ENCODE peak calls at places on chromosomes 6 and 20, in six cellular contexts. H, Z, G, I, P and M are unnamed samples.
A peak's percentile ranks its signal among the peaks of the same experiment; 100 is the strongest.

GRCh38 chr6:157853018-157853805 is 30.2 kb downstream of the SNX9 start:
- DNase-seq in G (no peak), P (no peak), Z (no peak), I (no peak), H (no peak), M (no peak)

GRCh38 chr6:85008311-85009015 is 244.1 kb upstream of the TBX18 start:
- DNase-seq in P (no peak), G (no peak), H (no peak), I (no peak), Z (no peak), M (no peak)

GRCh38 chr6:113672691-113673149 is 184.4 kb upstream of the MARCKS start:
- DNase-seq in H (peak; percentile 76), Z (no peak), P (peak; percentile 69), G (peak; percentile 8), I (no peak), M (peak; percentile 40)

GRCh38 chr6:52317841-52318581 is 33.5 kb upstream of the MCM3 start:
- DNase-seq in I (peak; percentile 19), H (no peak), G (no peak), Z (no peak), P (no peak), M (peak; percentile 16)

GRCh38 chr6:87909849-87910248 is 137.8 kb upstream of the SPACA1 start:
- DNase-seq in P (no peak), H (peak; percentile 44), I (no peak), G (no peak), Z (no peak), M (no peak)

GRCh38 chr20:43473058-43473704 is 15.5 kb downstream of the SRSF6 start:
- DNase-seq in P (no peak), H (no peak), Z (no peak), I (no peak), G (no peak), M (no peak)

GRCh38 chr6:33801611-33802010 is 2.2 kb downstream of the MLN start:
- DNase-seq in I (no peak), Z (no peak), G (no peak), H (no peak), P (peak; percentile 22), M (no peak)

GRCh38 chr20:40807771-40808170 is 118.7 kb upstream of the MAFB start:
- DNase-seq in H (no peak), G (no peak), P (no peak), Z (no peak), I (no peak), M (no peak)

GRCh38 chr6:11527274-11527870 is 10.2 kb upstream of the TMEM170B start:
- DNase-seq in H (no peak), G (no peak), P (no peak), I (no peak), Z (no peak), M (no peak)

GRCh38 chr6:116883005-116883404 is 6.0 kb downstream of the RFX6 start:
- DNase-seq in P (no peak), I (no peak), H (no peak), G (no peak), Z (no peak), M (no peak)

GRCh38 chr6:163958646-163959045 is 544.1 kb downstream of the QKI start:
- DNase-seq in H (no peak), G (no peak), I (no peak), Z (no peak), P (no peak), M (no peak)

GRCh38 chr20:51199920-51200319 is 177.0 kb upstream of the KCNG1 start:
- DNase-seq in Z (no peak), I (peak; percentile 53), P (no peak), G (no peak), H (no peak), M (no peak)

GRCh38 chr6:35496036-35496850 is 636 bp downstream of the TEAD3 start:
- DNase-seq in G (peak; percentile 59), P (peak; percentile 77), H (peak; percentile 62), Z (no peak), I (no peak), M (no peak)

GRCh38 chr6:14771026-14771425 is 474.8 kb upstream of the JARID2 start:
- DNase-seq in I (no peak), P (no peak), H (no peak), G (no peak), Z (no peak), M (no peak)

GRCh38 chr20:25081065-25081729 is 744 bp downstream of the VSX1 start:
- DNase-seq in G (peak; percentile 83), I (peak; percentile 71), Z (peak; percentile 46), H (peak; percentile 42), P (no peak), M (no peak)

GRCh38 chr6:140300331-140300730 is 925.9 kb upstream of the CITED2 start:
- DNase-seq in Z (no peak), P (no peak), G (no peak), H (no peak), I (no peak), M (no peak)

GRCh38 chr6:133805876-133806275 is 83.0 kb upstream of the TCF21 start:
- DNase-seq in G (no peak), P (no peak), Z (no peak), H (peak; percentile 25), I (no peak), M (no peak)

GRCh38 chr6:26571592-26572296 is 25.0 kb upstream of the ABT1 start:
- DNase-seq in G (peak; percentile 86), H (peak; percentile 50), Z (peak; percentile 42), P (no peak), I (peak; percentile 69), M (peak; percentile 69)

GRCh38 chr6:5260111-5260620 is 584 bp downstream of the LYRM4 start:
- DNase-seq in I (peak; percentile 71), G (no peak), H (peak; percentile 52), P (peak; percentile 82), Z (peak; percentile 77), M (peak; percentile 63)

GRCh38 chr20:57398231-57398821 is 7.1 kb downstream of the RBM38 start:
- DNase-seq in Z (peak; percentile 94), I (peak; percentile 56), P (peak; percentile 95), H (no peak), G (no peak), M (no peak)

GRCh38 chr6:81875776-81876293 is 123.4 kb upstream of the TENT5A start:
- DNase-seq in G (no peak), P (no peak), Z (no peak), H (no peak), I (no peak), M (no peak)

DNA sequence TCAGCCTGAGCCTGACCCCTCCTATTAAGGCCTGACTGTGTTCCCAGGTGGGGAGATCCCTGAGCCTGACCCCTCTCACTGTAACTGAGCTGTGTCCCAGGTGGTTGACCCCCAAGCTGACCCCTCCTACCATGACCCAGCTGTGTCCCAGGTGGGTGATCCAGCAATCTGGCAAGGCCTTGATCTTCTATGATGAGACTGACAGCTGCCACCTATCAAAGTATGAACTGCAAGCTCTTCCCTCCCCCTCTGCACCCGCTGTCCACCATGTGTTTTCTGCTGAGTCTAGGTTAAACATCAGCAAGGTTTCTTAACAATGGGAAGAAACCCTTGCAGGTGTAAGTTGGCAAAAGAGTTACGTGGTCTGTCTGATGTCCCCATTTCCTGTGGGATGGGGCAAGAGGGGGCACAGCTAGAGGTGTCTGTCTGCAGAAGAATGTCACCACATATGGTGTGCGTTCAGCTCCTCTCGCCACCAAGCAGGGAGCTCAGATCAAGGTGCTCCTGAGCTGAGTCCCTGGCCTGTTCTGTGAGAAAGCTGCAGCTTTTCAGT is 5.9 kb downstream of the PXDC1 start:
- DNase-seq in Z (no peak), G (no peak), I (no peak), P (no peak), H (no peak), M (no peak)
- H3K4me1 ChIP-seq in Z (peaks cover 9% of the 10 kb centered on the region), G (peaks cover 35% of the 10 kb centered on the region), I (peaks cover 21% of the 10 kb centered on the region), P (peaks cover 19% of the 10 kb centered on the region), H (peaks cover 5% of the 10 kb centered on the region), M (peaks cover 2% of the 10 kb centered on the region)

GRCh38 chr6:3742426-3743344 is 8.8 kb downstream of the PXDC1 start:
- DNase-seq in H (peak; percentile 80), Z (peak; percentile 92), G (peak; percentile 77), I (peak; percentile 90), P (peak; percentile 89), M (peak; percentile 78)

GRCh38 chr6:3740551-3741476 is 10.7 kb downstream of the PXDC1 start:
- DNase-seq in Z (no peak), I (no peak), P (no peak), G (no peak), H (no peak), M (no peak)

GRCh38 chr6:3743541-3743940 is 8.0 kb downstream of the PXDC1 start:
- DNase-seq in Z (no peak), G (no peak), I (no peak), P (no peak), H (no peak), M (no peak)

GRCh38 chr6:3741477-3741871 is 10.0 kb downstream of the PXDC1 start:
- DNase-seq in H (no peak), P (no peak), G (no peak), I (no peak), Z (no peak), M (no peak)

GRCh38 chr6:3742076-3742425 is 9.5 kb downstream of the PXDC1 start:
- DNase-seq in H (no peak), Z (no peak), P (no peak), I (no peak), G (no peak), M (no peak)
- H3K4me1 ChIP-seq in H (peaks cover 5% of the 10 kb centered on the region), Z (peaks cover 9% of the 10 kb centered on the region), P (peaks cover 6% of the 10 kb centered on the region), I (peaks cover 11% of the 10 kb centered on the region), G (peaks cover 14% of the 10 kb centered on the region), M (peaks cover 2% of the 10 kb centered on the region)

DNA sequence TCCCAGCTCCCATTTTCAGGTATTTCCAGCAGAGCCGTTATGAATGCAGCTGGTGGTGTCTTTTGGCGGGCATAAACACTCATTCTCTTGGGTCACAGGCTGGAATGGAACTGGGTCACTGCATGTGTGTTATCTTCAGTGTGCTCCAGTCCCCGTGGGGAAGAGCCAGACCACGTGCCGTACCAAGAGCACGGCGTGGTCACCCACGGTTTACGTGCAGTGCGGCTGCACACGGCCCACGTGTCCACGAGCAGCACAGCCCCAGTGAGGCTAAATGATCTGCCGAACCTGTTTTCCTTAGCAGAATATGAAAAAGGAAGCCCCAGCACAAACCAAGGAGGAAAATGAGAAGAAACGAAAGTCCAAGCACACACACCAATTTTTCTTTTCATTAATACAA is 121.5 kb downstream of the IRF4 start:
- DNase-seq in G (no peak), H (no peak), P (no peak), Z (no peak), I (no peak), M (no peak)
- H3K4me1 ChIP-seq in G (no peaks in the 10 kb centered on the region), H (no peaks in the 10 kb centered on the region), P (no peaks in the 10 kb centered on the region), Z (peaks cover 39% of the 10 kb centered on the region), I (peaks cover 3% of the 10 kb centered on the region), M (no peaks in the 10 kb centered on the region)

DNA sequence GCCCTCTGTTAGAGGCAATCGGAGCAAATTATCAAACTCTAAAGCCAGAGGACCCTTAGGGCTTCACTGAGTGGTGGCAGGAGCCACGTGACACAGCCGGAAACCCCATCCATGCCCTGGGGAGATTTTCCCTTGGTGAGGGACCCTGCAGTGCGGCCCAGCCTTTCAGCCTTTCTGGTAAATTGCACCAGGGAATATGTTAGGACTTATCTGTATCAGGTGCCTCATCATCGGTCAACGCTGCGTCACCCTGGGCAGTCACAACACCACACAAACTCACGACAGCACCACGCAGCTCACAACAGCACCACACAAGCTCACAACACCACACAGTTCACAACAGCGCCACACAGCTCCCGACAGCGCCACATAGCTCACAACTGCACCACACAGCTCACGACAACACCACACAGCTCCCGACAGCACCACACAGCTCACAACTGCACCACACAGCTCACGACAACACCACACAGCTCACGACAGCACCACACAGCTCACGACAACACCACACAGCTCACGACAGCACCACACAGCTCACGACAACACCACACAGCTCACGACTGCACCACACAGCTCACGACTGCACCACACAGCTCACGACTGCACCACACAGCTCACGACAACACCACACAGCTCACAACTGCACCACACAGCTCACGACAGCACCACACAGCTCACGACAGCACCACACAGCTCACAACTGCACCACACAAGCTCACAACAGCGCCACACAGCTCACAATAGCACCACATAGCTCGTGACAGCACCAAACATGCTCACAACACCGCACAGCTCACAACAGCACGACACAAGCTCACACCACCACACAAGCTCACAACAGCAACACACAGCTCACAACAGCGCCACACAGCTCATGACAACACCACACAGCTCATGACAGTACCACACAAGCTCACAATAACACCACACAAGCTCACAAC is 199.0 kb downstream of the DLL1 start:
- DNase-seq in G (no peak), H (no peak), P (no peak), Z (no peak), I (peak; percentile 5), M (no peak)
- H3K4me1 ChIP-seq in G (no peaks in the 10 kb centered on the region), H (peaks cover 2% of the 10 kb centered on the region), P (no peaks in the 10 kb centered on the region), Z (peaks cover 27% of the 10 kb centered on the region), I (no peaks in the 10 kb centered on the region), M (peaks cover 5% of the 10 kb centered on the region)